ENCODE peak calls at places on chromosomes 7 and 10, in nine cellular contexts. N, Y, G, Z, M, O, S, P and K are unnamed samples.

GRCh38 chr10:128097783-128098182 is 28.4 kb downstream of the MKI67 start:
- DNase-seq in N (no peak), Y (peak; percentile 22), G (no peak), Z (no peak), M (no peak), O (no peak), S (no peak), P (no peak), K (no peak)

GRCh38 chr7:95690367-95690947 is 81.9 kb upstream of the DYNC1I1 start:
- DNase-seq in N (no peak), Y (peak; percentile 55), G (peak; percentile 10), Z (no peak), M (peak; percentile 32), O (peak; percentile 49), S (no peak), P (peak; percentile 6), K (peak; percentile 71)

GRCh38 chr7:80856769-80857168 is 62.1 kb downstream of the SEMA3C start:
- DNase-seq in N (no peak), Y (no peak), G (no peak), Z (no peak), M (no peak), O (no peak), S (no peak), P (no peak), K (no peak)

GRCh38 chr10:114824396-114824795 is 2.8 kb downstream of the FHIP2A start:
- DNase-seq in N (no peak), Y (peak; percentile 23), G (no peak), Z (no peak), M (no peak), O (no peak), S (no peak), P (no peak), K (peak; percentile 33)

GRCh38 chr7:105202561-105203130 is 186.1 kb downstream of the SRPK2 start:
- DNase-seq in N (no peak), Y (no peak), G (no peak), Z (no peak), M (no peak), O (no peak), S (no peak), P (no peak), K (peak; percentile 64)

GRCh38 chr7:44990520-44991023 is 9.4 kb upstream of the CCM2 start:
- DNase-seq in N (no peak), Y (no peak), G (peak; percentile 29), Z (no peak), M (no peak), O (peak; percentile 7), S (no peak), P (no peak), K (peak; percentile 38)

GRCh38 chr10:89073719-89074118 is 83.1 kb downstream of the FAS start:
- DNase-seq in N (no peak), Y (no peak), G (no peak), Z (no peak), M (no peak), O (peak; percentile 30), S (no peak), P (no peak), K (peak; percentile 31)

GRCh38 chr7:55278321-55278720 is 86.8 kb upstream of the LANCL2 start:
- DNase-seq in N (no peak), Y (no peak), G (no peak), Z (no peak), M (no peak), O (no peak), S (no peak), P (no peak), K (no peak)

GRCh38 chr10:102850025-102850518 is 4.0 kb upstream of the BORCS7 start:
- DNase-seq in N (no peak), Y (peak; percentile 14), G (no peak), Z (no peak), M (no peak), O (no peak), S (no peak), P (no peak), K (no peak)

GRCh38 chr10:48469516-48470020 is 135.3 kb downstream of the ARHGAP22 start:
- DNase-seq in N (no peak), Y (no peak), G (no peak), Z (no peak), M (peak; percentile 10), O (no peak), S (peak; percentile 21), P (no peak), K (peak; percentile 1)

GRCh38 chr10:103614511-103615158 is 121.1 kb downstream of the NEURL1 start:
- DNase-seq in N (no peak), Y (peak; percentile 54), G (no peak), Z (peak; percentile 29), M (no peak), O (peak; percentile 62), S (no peak), P (no peak), K (no peak)

GRCh38 chr10:1548596-1548995 is 188.7 kb downstream of the ADARB2 start:
- DNase-seq in N (no peak), Y (no peak), G (no peak), Z (no peak), M (no peak), O (no peak), S (no peak), P (no peak), K (no peak)

GRCh38 chr7:139702811-139703467 is 74.9 kb downstream of the HIPK2 start:
- DNase-seq in N (no peak), Y (no peak), G (no peak), Z (no peak), M (no peak), O (no peak), S (no peak), P (no peak), K (no peak)

GRCh38 chr7:33905389-33906032 is at the start of gene BMPER:
- DNase-seq in N (no peak), Y (peak; percentile 66), G (no peak), Z (peak; percentile 28), M (peak; percentile 28), O (peak; percentile 38), S (peak; percentile 73), P (peak; percentile 43), K (peak; percentile 60)

GRCh38 chr10:7956508-7956907 is 98.0 kb upstream of the GATA3 start:
- DNase-seq in N (no peak), Y (peak; percentile 83), G (peak; percentile 45), Z (no peak), M (no peak), O (peak; percentile 77), S (no peak), P (no peak), K (peak; percentile 85)

GRCh38 chr7:132149801-132150310 is 426.4 kb downstream of the PLXNA4 start:
- DNase-seq in N (no peak), Y (no peak), G (no peak), Z (no peak), M (no peak), O (no peak), S (no peak), P (no peak), K (no peak)

GRCh38 chr10:59682986-59683937 is 26.4 kb downstream of the SLC16A9 start:
- DNase-seq in N (no peak), Y (no peak), G (no peak), Z (no peak), M (no peak), O (no peak), S (no peak), P (no peak), K (no peak)

GRCh38 chr7:138837627-138838026 is 39.6 kb upstream of the ATP6V0A4 start:
- DNase-seq in N (no peak), Y (peak; percentile 9), G (no peak), Z (peak; percentile 35), M (no peak), O (no peak), S (no peak), P (no peak), K (no peak)

GRCh38 chr10:73205956-73206355 is 38.0 kb downstream of the FAM149B1 start:
- DNase-seq in N (no peak), Y (no peak), G (no peak), Z (no peak), M (no peak), O (no peak), S (no peak), P (no peak), K (no peak)

GRCh38 chr7:3597243-3597642 is 296.2 kb downstream of the SDK1 start:
- DNase-seq in N (no peak), Y (no peak), G (no peak), Z (no peak), M (no peak), O (no peak), S (no peak), P (no peak), K (no peak)
- H3K4me3 ChIP-seq in N (no peak overlapping the region), Y (no peak overlapping the region), G (no peak overlapping the region), Z (no peak overlapping the region), M (no peak overlapping the region), O (no peak overlapping the region), S (no peak overlapping the region), P (no peak overlapping the region), K (no peak overlapping the region)

GRCh38 chr7:141590666-141591065 is 39.5 kb downstream of the AGK start:
- DNase-seq in N (no peak), Y (no peak), G (no peak), Z (no peak), M (no peak), O (peak; percentile 17), S (no peak), P (no peak), K (no peak)
- H3K4me3 ChIP-seq in N (no peak overlapping the region), Y (no peak overlapping the region), G (no peak overlapping the region), Z (no peak overlapping the region), M (no peak overlapping the region), O (no peak overlapping the region), S (no peak overlapping the region), P (no peak overlapping the region), K (no peak overlapping the region)

GRCh38 chr7:1950066-1950622 is 280.1 kb downstream of the ELFN1 start:
- DNase-seq in N (no peak), Y (no peak), G (no peak), Z (no peak), M (no peak), O (no peak), S (no peak), P (no peak), K (no peak)

GRCh38 chr7:1952169-1952760 is 280.5 kb downstream of the MAD1L1 start:
- DNase-seq in N (no peak), Y (no peak), G (no peak), Z (peak; percentile 6), M (no peak), O (no peak), S (no peak), P (no peak), K (no peak)

GRCh38 chr7:1952781-1953180 is 280.0 kb downstream of the MAD1L1 start:
- DNase-seq in N (no peak), Y (no peak), G (no peak), Z (peak; percentile 6), M (no peak), O (no peak), S (no peak), P (no peak), K (no peak)

GRCh38 chr7:1950623-1951523 is 280.8 kb downstream of the ELFN1 start:
- DNase-seq in N (no peak), Y (no peak), G (no peak), Z (peak; percentile 57), M (peak; percentile 50), O (peak; percentile 47), S (no peak), P (no peak), K (no peak)

GRCh38 chr7:1951600-1951999 is 281.1 kb downstream of the MAD1L1 start:
- DNase-seq in N (no peak), Y (no peak), G (no peak), Z (no peak), M (no peak), O (no peak), S (no peak), P (no peak), K (no peak)
- H3K4me3 ChIP-seq in N (no peak overlapping the region), Y (no peak overlapping the region), G (no peak overlapping the region), Z (no peak overlapping the region), M (no peak overlapping the region), O (no peak overlapping the region), S (no peak overlapping the region), P (no peak overlapping the region), K (no peak overlapping the region)

GRCh38 chr7:157668221-157668883 is 331.5 kb downstream of the DNAJB6 start:
- DNase-seq in N (no peak), Y (no peak), G (no peak), Z (no peak), M (no peak), O (no peak), S (no peak), P (no peak), K (no peak)
- H3K4me3 ChIP-seq in N (no peak overlapping the region), Y (no peak overlapping the region), G (no peak overlapping the region), Z (no peak overlapping the region), M (no peak overlapping the region), O (no peak overlapping the region), S (no peak overlapping the region), P (no peak overlapping the region), K (no peak overlapping the region)